ENCODE peak calls at places on chromosomes 1 and 21, in four cellular contexts. K is amygdala, R is mesothelial cell of epicardium, C is epithelial cell of prostate. D is an unnamed sample.

GRCh38 chr21:33380483-33380998 is 22.7 kb upstream of the IFNGR2 start:
- DNase-seq in K (peak; percentile 72), R (no peak), C (peak; percentile 94), D (no peak)

GRCh38 chr1:212655668-212656440 is 43.8 kb downstream of the BATF3 start:
- DNase-seq in K (no peak), R (no peak), C (no peak), D (no peak)

GRCh38 chr1:209542585-209542984 is 40.9 kb upstream of the CAMK1G start:
- DNase-seq in K (no peak), R (no peak), C (peak; percentile 94), D (no peak)

GRCh38 chr1:43908226-43908625 is 25.4 kb upstream of the ARTN start:
- DNase-seq in K (no peak), R (no peak), C (no peak), D (no peak)

GRCh38 chr1:1122078-1122811 is 6.4 kb upstream of the C1orf159 start:
- DNase-seq in K (no peak), R (peak; percentile 78), C (no peak), D (peak; percentile 77)

GRCh38 chr1:2466834-2467554 is 9.1 kb upstream of the PLCH2 start:
- DNase-seq in K (no peak), R (no peak), C (no peak), D (no peak)

GRCh38 chr1:214076004-214076320 is 88.2 kb downstream of the PROX1 start:
- DNase-seq in K (no peak), R (no peak), C (no peak), D (no peak)

GRCh38 chr1:30888391-30888790 is 20.2 kb downstream of the SDC3 start:
- DNase-seq in K (no peak), R (no peak), C (no peak), D (no peak)

GRCh38 chr1:22387888-22388564 is 63.6 kb upstream of the ZBTB40 start:
- DNase-seq in K (no peak), R (no peak), C (peak; percentile 14), D (no peak)

GRCh38 chr1:161054805-161055204 is 9.0 kb upstream of the USF1 start:
- DNase-seq in K (no peak), R (no peak), C (no peak), D (no peak)

GRCh38 chr1:97918961-97919360 is 1.9 kb downstream of the DPYD start:
- DNase-seq in K (no peak), R (no peak), C (no peak), D (no peak)

GRCh38 chr21:39055167-39055767 is 128.0 kb downstream of the PSMG1 start:
- DNase-seq in K (no peak), R (no peak), C (no peak), D (no peak)

D was measured in NCI-H1930.